ENCODE peak calls at places on chromosomes 16 and 17, in nine cellular contexts. R is PC-9; T is cardiac muscle cell; Z is GM03348; V is testis; G is effector memory CD4-positive, alpha-beta T cell; C is RWPE1; D is DMS 273 treated with DMSO at 0.1 percent for 48 hours; S is Caki2. X is an unnamed sample.
A peak's percentile ranks its signal among the peaks of the same experiment; 100 is the strongest.

GRCh38 chr16:24978370-24978914 is 36.7 kb downstream of the ARHGAP17 start:
- DNase-seq in C (no peak), D (no peak), V (no peak), S (no peak), T (no peak), G (no peak), Z (no peak), R (no peak), X (no peak)

GRCh38 chr16:87178977-87179376 is 138.2 kb downstream of the C16orf95 start:
- DNase-seq in Z (peak; percentile 44), R (no peak), V (no peak), S (no peak), G (no peak), T (peak; percentile 84), D (no peak), C (peak; percentile 49), X (no peak)

GRCh38 chr17:64423881-64424280 is 25.0 kb upstream of the MILR1 start:
- DNase-seq in D (no peak), V (no peak), G (no peak), Z (no peak), R (no peak), C (no peak), S (no peak), T (no peak), X (no peak)

GRCh38 chr16:69166221-69166833 is 20.6 kb upstream of the SNTB2 start:
- DNase-seq in C (no peak), Z (peak; percentile 70), S (no peak), R (no peak), D (no peak), G (no peak), V (peak; percentile 28), T (peak; percentile 33), X (peak; percentile 7)

GRCh38 chr17:37239690-37240344 is 136.0 kb upstream of the C17orf78 start:
- DNase-seq in R (no peak), S (no peak), D (no peak), V (no peak), Z (peak; percentile 47), G (peak; percentile 1), C (peak; percentile 18), T (peak; percentile 65), X (no peak)

GRCh38 chr16:21222495-21223337 is 10.8 kb upstream of the ANKS4B start:
- DNase-seq in R (no peak), S (peak; percentile 81), T (no peak), C (no peak), V (no peak), Z (no peak), D (no peak), G (no peak), X (no peak)

GRCh38 chr16:76345093-76345735 is 68.0 kb downstream of the CNTNAP4 start:
- DNase-seq in T (peak; percentile 98), C (no peak), G (no peak), S (no peak), D (no peak), R (no peak), Z (no peak), V (no peak), X (no peak)

GRCh38 chr16:72725643-72726042 is 322.3 kb downstream of the ZFHX3 start:
- DNase-seq in T (no peak), D (no peak), C (no peak), G (no peak), Z (no peak), S (no peak), R (no peak), V (no peak), X (no peak)

GRCh38 chr16:83356266-83356665 is 451.5 kb upstream of the HSBP1 start:
- DNase-seq in V (peak; percentile 34), C (peak; percentile 64), S (peak; percentile 40), T (peak; percentile 71), R (peak; percentile 2), D (no peak), G (no peak), Z (peak; percentile 58), X (peak; percentile 8)

GRCh38 chr17:32742686-32743538 is 134.0 kb downstream of the MYO1D start:
- DNase-seq in C (no peak), V (no peak), G (no peak), Z (no peak), R (no peak), D (no peak), S (no peak), T (no peak), X (no peak)

GRCh38 chr17:3980381-3980975 is 16.2 kb upstream of the ATP2A3 start:
- DNase-seq in G (no peak), R (no peak), C (no peak), V (no peak), S (no peak), T (no peak), Z (no peak), D (no peak), X (no peak)

GRCh38 chr17:28571255-28572122 is at the start of gene PIGS:
- DNase-seq in Z (peak; percentile 99), G (peak; percentile 89), T (peak; percentile 91), R (peak; percentile 92), V (peak; percentile 97), S (peak; percentile 82), C (peak; percentile 97), D (peak; percentile 81), X (peak; percentile 92)

GRCh38 chr16:11816123-11816522 is 19.1 kb upstream of the ZC3H7A start:
- DNase-seq in V (no peak), C (no peak), T (no peak), D (no peak), G (no peak), Z (no peak), S (no peak), R (no peak), X (no peak)

GRCh38 chr16:69188716-69189115 is 1.8 kb downstream of the SNTB2 start:
- DNase-seq in T (peak; percentile 44), S (no peak), C (no peak), G (no peak), V (no peak), Z (peak; percentile 38), R (no peak), D (no peak), X (no peak)

X was measured in T-helper 1 cell.